ENCODE peak calls at places on chromosomes 13 and 19, in seven cellular contexts. One of them, this sample, is unnamed.

GRCh38 chr19:40523322-40524047 is 53.2 kb upstream of the SHKBP1 start:
- DNase-seq in NCI-H345: peak; percentile 86
- DNase-seq in GM18507: no peak
- DNase-seq in ELF-1: peak; percentile 88
- DNase-seq in colonic mucosa: peak; percentile 79
- DNase-seq in ovary: no peak
- DNase-seq in H54: peak; percentile 97
- DNase-seq in this sample: peak; percentile 93

GRCh38 chr19:42158926-42159325 is 26.7 kb upstream of the POU2F2 start:
- DNase-seq in ovary: no peak
- DNase-seq in colonic mucosa: no peak
- DNase-seq in ELF-1: no peak
- DNase-seq in NCI-H345: no peak
- DNase-seq in GM18507: no peak
- DNase-seq in H54: no peak
- DNase-seq in this sample: no peak

GRCh38 chr13:41621716-41622508 is 164.6 kb downstream of the RGCC start:
- DNase-seq in ovary: no peak
- DNase-seq in ELF-1: no peak
- DNase-seq in GM18507: no peak
- DNase-seq in colonic mucosa: no peak
- DNase-seq in H54: no peak
- DNase-seq in NCI-H345: no peak
- DNase-seq in this sample: no peak

GRCh38 chr19:57830071-57830602 is at the start of gene ZNF587B:
- DNase-seq in NCI-H345: no peak
- DNase-seq in ELF-1: peak; percentile 99
- DNase-seq in GM18507: no peak
- DNase-seq in colonic mucosa: peak; percentile 63
- DNase-seq in ovary: peak; percentile 74
- DNase-seq in H54: no peak
- DNase-seq in this sample: peak; percentile 71

GRCh38 chr19:42246143-42246868 is 3.9 kb upstream of the GSK3A start:
- DNase-seq in colonic mucosa: peak; percentile 68
- DNase-seq in ovary: peak; percentile 82
- DNase-seq in GM18507: no peak
- DNase-seq in H54: peak; percentile 87
- DNase-seq in NCI-H345: peak; percentile 14
- DNase-seq in ELF-1: peak; percentile 76
- DNase-seq in this sample: peak; percentile 68

GRCh38 chr19:1251233-1251502 is 2.8 kb downstream of the MIDN start:
- DNase-seq in GM18507: no peak
- DNase-seq in NCI-H345: peak; percentile 26
- DNase-seq in ELF-1: no peak
- DNase-seq in H54: no peak
- DNase-seq in ovary: peak; percentile 74
- DNase-seq in colonic mucosa: peak; percentile 81
- DNase-seq in this sample: no peak

GRCh38 chr13:33634526-33635111 is 183.3 kb upstream of the RFC3 start:
- DNase-seq in H54: no peak
- DNase-seq in colonic mucosa: no peak
- DNase-seq in NCI-H345: no peak
- DNase-seq in ovary: no peak
- DNase-seq in ELF-1: no peak
- DNase-seq in GM18507: no peak
- DNase-seq in this sample: no peak

GRCh38 chr13:49292742-49293498 is 45.2 kb downstream of the CDADC1 start:
- DNase-seq in NCI-H345: peak; percentile 0
- DNase-seq in H54: no peak
- DNase-seq in ovary: peak; percentile 87
- DNase-seq in ELF-1: no peak
- DNase-seq in GM18507: no peak
- DNase-seq in colonic mucosa: no peak
- DNase-seq in this sample: no peak

GRCh38 chr13:110630566-110631119 is 15.3 kb downstream of the NAXD start:
- DNase-seq in GM18507: no peak
- DNase-seq in ELF-1: no peak
- DNase-seq in ovary: no peak
- DNase-seq in NCI-H345: no peak
- DNase-seq in colonic mucosa: no peak
- DNase-seq in H54: no peak
- DNase-seq in this sample: no peak

GRCh38 chr13:110472904-110473563 is 88.5 kb downstream of the RAB20 start:
- DNase-seq in GM18507: no peak
- DNase-seq in H54: no peak
- DNase-seq in colonic mucosa: no peak
- DNase-seq in ELF-1: no peak
- DNase-seq in ovary: no peak
- DNase-seq in NCI-H345: no peak
- DNase-seq in this sample: no peak

GRCh38 chr13:40187836-40188591 is 478.4 kb downstream of the FOXO1 start:
- DNase-seq in GM18507: no peak
- DNase-seq in ovary: no peak
- DNase-seq in colonic mucosa: no peak
- DNase-seq in NCI-H345: no peak
- DNase-seq in ELF-1: peak; percentile 46
- DNase-seq in H54: no peak
- DNase-seq in this sample: peak; percentile 29

GRCh38 chr19:15123900-15124299 is 16.7 kb downstream of the SYDE1 start:
- DNase-seq in ovary: peak; percentile 42
- DNase-seq in NCI-H345: peak; percentile 24
- DNase-seq in colonic mucosa: peak; percentile 38
- DNase-seq in GM18507: no peak
- DNase-seq in H54: no peak
- DNase-seq in ELF-1: no peak
- DNase-seq in this sample: peak; percentile 44

GRCh38 chr13:112397108-112397507 is 21.0 kb downstream of the SPACA7 start:
- DNase-seq in ELF-1: no peak
- DNase-seq in colonic mucosa: no peak
- DNase-seq in GM18507: no peak
- DNase-seq in NCI-H345: no peak
- DNase-seq in H54: no peak
- DNase-seq in ovary: no peak
- DNase-seq in this sample: no peak

GRCh38 chr13:68081051-68081450 is 850.9 kb upstream of the PCDH9 start:
- DNase-seq in colonic mucosa: no peak
- DNase-seq in H54: no peak
- DNase-seq in ELF-1: no peak
- DNase-seq in GM18507: no peak
- DNase-seq in NCI-H345: no peak
- DNase-seq in ovary: no peak
- DNase-seq in this sample: no peak

GRCh38 chr13:105436946-105437345 is 1098.5 kb downstream of the EFNB2 start:
- DNase-seq in NCI-H345: no peak
- DNase-seq in ovary: no peak
- DNase-seq in colonic mucosa: no peak
- DNase-seq in GM18507: no peak
- DNase-seq in H54: no peak
- DNase-seq in ELF-1: no peak
- DNase-seq in this sample: no peak

GRCh38 chr13:52006491-52007245 is 4.6 kb downstream of the ATP7B start:
- DNase-seq in ELF-1: no peak
- DNase-seq in colonic mucosa: no peak
- DNase-seq in H54: no peak
- DNase-seq in GM18507: no peak
- DNase-seq in NCI-H345: no peak
- DNase-seq in ovary: no peak
- DNase-seq in this sample: peak; percentile 82

GRCh38 chr13:79018166-79018565 is 359.2 kb upstream of the OBI1 start:
- DNase-seq in NCI-H345: no peak
- DNase-seq in ovary: no peak
- DNase-seq in H54: no peak
- DNase-seq in GM18507: no peak
- DNase-seq in colonic mucosa: no peak
- DNase-seq in ELF-1: no peak
- DNase-seq in this sample: no peak

GRCh38 chr19:13127051-13127450 is 9.0 kb downstream of the NACC1 start:
- DNase-seq in colonic mucosa: no peak
- DNase-seq in GM18507: no peak
- DNase-seq in ELF-1: no peak
- DNase-seq in ovary: no peak
- DNase-seq in H54: no peak
- DNase-seq in NCI-H345: no peak
- DNase-seq in this sample: no peak

GRCh38 chr19:7885818-7886217 is 2.5 kb upstream of the LRRC8E start:
- DNase-seq in GM18507: no peak
- DNase-seq in H54: no peak
- DNase-seq in colonic mucosa: no peak
- DNase-seq in ovary: no peak
- DNase-seq in NCI-H345: no peak
- DNase-seq in ELF-1: no peak
- DNase-seq in this sample: no peak

GRCh38 chr19:38093587-38093986 is 130.4 kb downstream of the DPF1 start:
- DNase-seq in GM18507: no peak
- DNase-seq in ovary: no peak
- DNase-seq in ELF-1: no peak
- DNase-seq in colonic mucosa: no peak
- DNase-seq in NCI-H345: no peak
- DNase-seq in H54: no peak
- DNase-seq in this sample: no peak